ENCODE peak calls at places on chromosomes 7 and 10, in five cellular contexts. A, E, Q, U and Y are unnamed samples.

GRCh38 chr7:36916619-36917018 is 192.3 kb upstream of the AOAH start:
- DNase-seq in A (no peak), E (no peak), Q (no peak), U (no peak), Y (no peak)

GRCh38 chr7:154183946-154184345 is 131.7 kb downstream of the DPP6 start:
- DNase-seq in A (no peak), E (no peak), Q (no peak), U (no peak), Y (no peak)

GRCh38 chr7:13778967-13779366 is 210.5 kb downstream of the ETV1 start:
- DNase-seq in A (no peak), E (no peak), Q (no peak), U (no peak), Y (no peak)

GRCh38 chr10:122435212-122435827 is 19.1 kb upstream of the ARMS2 start:
- DNase-seq in A (peak), E (no peak), Q (peak), U (peak), Y (no peak)

GRCh38 chr10:29012926-29013554 is 275.8 kb upstream of the LYZL1 start:
- DNase-seq in A (no peak), E (no peak), Q (no peak), U (no peak), Y (peak)

GRCh38 chr10:119896937-119897336 is 4.4 kb downstream of the SEC23IP start:
- DNase-seq in A (no peak), E (no peak), Q (no peak), U (no peak), Y (no peak)

GRCh38 chr7:91182819-91183405 is 81.3 kb upstream of the FZD1 start:
- DNase-seq in A (no peak), E (no peak), Q (no peak), U (no peak), Y (peak)

GRCh38 chr7:20299647-20300312 is 30.9 kb upstream of the ITGB8 start:
- DNase-seq in A (no peak), E (no peak), Q (peak), U (no peak), Y (no peak)

GRCh38 chr10:63862860-63863259 is 341.7 kb downstream of the REEP3 start:
- DNase-seq in A (no peak), E (no peak), Q (no peak), U (no peak), Y (no peak)

GRCh38 chr7:98211221-98211675 is at the start of gene BHLHA15:
- DNase-seq in A (no peak), E (no peak), Q (peak), U (no peak), Y (no peak)

GRCh38 chr10:3222068-3222467 is 49.5 kb upstream of the PITRM1 start:
- DNase-seq in A (no peak), E (no peak), Q (no peak), U (no peak), Y (no peak)

GRCh38 chr7:49787980-49788379 is 14.5 kb downstream of the VWC2 start:
- DNase-seq in A (no peak), E (no peak), Q (no peak), U (no peak), Y (no peak)

GRCh38 chr10:96292971-96293909 is 11.0 kb upstream of the DNTT start:
- DNase-seq in A (peak), E (no peak), Q (peak), U (peak), Y (peak)

GRCh38 chr7:34453150-34453549 is 204.9 kb upstream of the NPSR1 start:
- DNase-seq in A (no peak), E (no peak), Q (no peak), U (no peak), Y (no peak)

GRCh38 chr7:106888204-106888603 is 23.1 kb downstream of the PIK3CG start:
- DNase-seq in A (no peak), E (no peak), Q (no peak), U (no peak), Y (no peak)

GRCh38 chr10:103576862-103577261 is 83.4 kb downstream of the NEURL1 start:
- DNase-seq in A (no peak), E (no peak), Q (no peak), U (no peak), Y (no peak)

GRCh38 chr7:151140826-151141225 is 26.7 kb downstream of the GBX1 start:
- DNase-seq in A (no peak), E (no peak), Q (no peak), U (no peak), Y (no peak)

GRCh38 chr10:108362306-108362705 is 1197.8 kb upstream of the SORCS1 start:
- DNase-seq in A (no peak), E (no peak), Q (no peak), U (no peak), Y (no peak)

GRCh38 chr7:140074780-140075179 is 12.0 kb upstream of the PARP12 start:
- DNase-seq in A (no peak), E (no peak), Q (no peak), U (no peak), Y (no peak)

GRCh38 chr10:49611815-49612512 is 1.9 kb downstream of the SLC18A3 start:
- DNase-seq in A (no peak), E (no peak), Q (no peak), U (no peak), Y (no peak)

GRCh38 chr7:22698762-22699161 is 28.2 kb upstream of the IL6 start:
- DNase-seq in A (no peak), E (no peak), Q (no peak), U (no peak), Y (no peak)

GRCh38 chr7:70434376-70434775 is 697.6 kb upstream of the GALNT17 start:
- DNase-seq in A (no peak), E (no peak), Q (no peak), U (peak), Y (no peak)

GRCh38 chr7:39353615-39354376 is 212.4 kb upstream of the YAE1 start:
- DNase-seq in A (peak), E (no peak), Q (no peak), U (no peak), Y (no peak)

GRCh38 chr7:66736892-66737291 is 3.6 kb upstream of the RABGEF1 start:
- DNase-seq in A (no peak), E (no peak), Q (no peak), U (no peak), Y (no peak)

GRCh38 chr10:73043766-73044377 is 52.8 kb downstream of the P4HA1 start:
- DNase-seq in A (no peak), E (no peak), Q (no peak), U (no peak), Y (no peak)

GRCh38 chr7:35704261-35704660 is 9.3 kb upstream of the HERPUD2 start:
- DNase-seq in A (no peak), E (no peak), Q (no peak), U (no peak), Y (no peak)

GRCh38 chr10:12358863-12359647 is 9.7 kb downstream of the CAMK1D start:
- DNase-seq in A (no peak), E (no peak), Q (no peak), U (no peak), Y (no peak)